ENCODE peak calls at places on chromosomes 7 and 10, in four cellular contexts. One of them, this sample, is unnamed.

GRCh38 chr7:112905950-112906349 is 115.8 kb upstream of the TMEM168 start:
- DNase-seq in choroid plexus epithelial cell: no peak
- DNase-seq in mesenchymal stem cell: no peak
- DNase-seq in skeletal muscle cell: no peak
- DNase-seq in this sample: no peak

GRCh38 chr7:124813962-124814798 is 48.6 kb upstream of the GPR37 start:
- DNase-seq in choroid plexus epithelial cell: peak
- DNase-seq in mesenchymal stem cell: no peak
- DNase-seq in skeletal muscle cell: no peak
- DNase-seq in this sample: no peak

GRCh38 chr10:96688789-96689188 is 31.5 kb downstream of the PIK3AP1 start:
- DNase-seq in choroid plexus epithelial cell: no peak
- DNase-seq in mesenchymal stem cell: no peak
- DNase-seq in skeletal muscle cell: no peak
- DNase-seq in this sample: no peak

GRCh38 chr7:84970683-84971082 is 216.2 kb downstream of the SEMA3D start:
- DNase-seq in choroid plexus epithelial cell: no peak
- DNase-seq in mesenchymal stem cell: no peak
- DNase-seq in skeletal muscle cell: no peak
- DNase-seq in this sample: no peak

GRCh38 chr7:130667593-130668257 is 823 bp downstream of the COPG2 start:
- DNase-seq in choroid plexus epithelial cell: no peak
- DNase-seq in mesenchymal stem cell: peak
- DNase-seq in skeletal muscle cell: no peak
- DNase-seq in this sample: peak

GRCh38 chr7:28729685-28730084 is 228.4 kb downstream of the TRIL start:
- DNase-seq in choroid plexus epithelial cell: peak
- DNase-seq in mesenchymal stem cell: peak
- DNase-seq in skeletal muscle cell: no peak
- DNase-seq in this sample: no peak

GRCh38 chr10:77500754-77501151 is 136.9 kb downstream of the KCNMA1 start:
- DNase-seq in choroid plexus epithelial cell: no peak
- DNase-seq in mesenchymal stem cell: no peak
- DNase-seq in skeletal muscle cell: no peak
- DNase-seq in this sample: no peak

GRCh38 chr7:104010052-104010909 is 20.8 kb upstream of the RELN start:
- DNase-seq in choroid plexus epithelial cell: no peak
- DNase-seq in mesenchymal stem cell: no peak
- DNase-seq in skeletal muscle cell: no peak
- DNase-seq in this sample: no peak

GRCh38 chr10:47087667-47088066 is 176.4 kb downstream of the PTPN20 start:
- DNase-seq in choroid plexus epithelial cell: no peak
- DNase-seq in mesenchymal stem cell: no peak
- DNase-seq in skeletal muscle cell: no peak
- DNase-seq in this sample: no peak

GRCh38 chr7:24058953-24059352 is 225.0 kb upstream of the NPY start:
- DNase-seq in choroid plexus epithelial cell: no peak
- DNase-seq in mesenchymal stem cell: no peak
- DNase-seq in skeletal muscle cell: no peak
- DNase-seq in this sample: no peak

GRCh38 chr7:97187067-97187466 is 69.6 kb downstream of the SDHAF3 start:
- DNase-seq in choroid plexus epithelial cell: peak
- DNase-seq in mesenchymal stem cell: peak
- DNase-seq in skeletal muscle cell: peak
- DNase-seq in this sample: peak

GRCh38 chr7:74092321-74092963 is 8.8 kb downstream of the LIMK1 start:
- DNase-seq in choroid plexus epithelial cell: no peak
- DNase-seq in mesenchymal stem cell: no peak
- DNase-seq in skeletal muscle cell: no peak
- DNase-seq in this sample: no peak

GRCh38 chr10:70668454-70668970 is 3.8 kb upstream of the ADAMTS14 start:
- DNase-seq in choroid plexus epithelial cell: peak
- DNase-seq in mesenchymal stem cell: no peak
- DNase-seq in skeletal muscle cell: no peak
- DNase-seq in this sample: peak

GRCh38 chr7:142104550-142105527 is 6.7 kb upstream of the MGAM2 start:
- DNase-seq in choroid plexus epithelial cell: peak
- DNase-seq in mesenchymal stem cell: no peak
- DNase-seq in skeletal muscle cell: peak
- DNase-seq in this sample: no peak

GRCh38 chr10:75484717-75485116 is 53.3 kb downstream of the LRMDA start:
- DNase-seq in choroid plexus epithelial cell: no peak
- DNase-seq in mesenchymal stem cell: no peak
- DNase-seq in skeletal muscle cell: no peak
- DNase-seq in this sample: no peak

GRCh38 chr7:84159435-84159834 is 35.2 kb downstream of the SEMA3A start:
- DNase-seq in choroid plexus epithelial cell: no peak
- DNase-seq in mesenchymal stem cell: no peak
- DNase-seq in skeletal muscle cell: no peak
- DNase-seq in this sample: no peak

GRCh38 chr7:134690016-134690415 is 43.4 kb downstream of the BPGM start:
- DNase-seq in choroid plexus epithelial cell: peak
- DNase-seq in mesenchymal stem cell: peak
- DNase-seq in skeletal muscle cell: no peak
- DNase-seq in this sample: peak

GRCh38 chr7:156604836-156605695 is 35.5 kb upstream of the RNF32 start:
- DNase-seq in choroid plexus epithelial cell: no peak
- DNase-seq in mesenchymal stem cell: no peak
- DNase-seq in skeletal muscle cell: no peak
- DNase-seq in this sample: no peak

GRCh38 chr10:7763929-7764328 is 23.9 kb downstream of the KIN start:
- DNase-seq in choroid plexus epithelial cell: no peak
- DNase-seq in mesenchymal stem cell: no peak
- DNase-seq in skeletal muscle cell: no peak
- DNase-seq in this sample: no peak

GRCh38 chr10:48845512-48845911 is 94.1 kb downstream of the LRRC18 start:
- DNase-seq in choroid plexus epithelial cell: no peak
- DNase-seq in mesenchymal stem cell: no peak
- DNase-seq in skeletal muscle cell: no peak
- DNase-seq in this sample: no peak

GRCh38 chr10:78775891-78776290 is 292.9 kb upstream of the ZMIZ1 start:
- DNase-seq in choroid plexus epithelial cell: no peak
- DNase-seq in mesenchymal stem cell: peak
- DNase-seq in skeletal muscle cell: no peak
- DNase-seq in this sample: no peak

GRCh38 chr10:77442790-77443189 is 194.8 kb downstream of the KCNMA1 start:
- DNase-seq in choroid plexus epithelial cell: no peak
- DNase-seq in mesenchymal stem cell: no peak
- DNase-seq in skeletal muscle cell: no peak
- DNase-seq in this sample: no peak

GRCh38 chr7:127114739-127115265 is 137.9 kb downstream of the GRM8 start:
- DNase-seq in choroid plexus epithelial cell: no peak
- DNase-seq in mesenchymal stem cell: no peak
- DNase-seq in skeletal muscle cell: no peak
- DNase-seq in this sample: no peak

GRCh38 chr7:79159040-79159664 is 294.3 kb downstream of the MAGI2 start:
- DNase-seq in choroid plexus epithelial cell: no peak
- DNase-seq in mesenchymal stem cell: no peak
- DNase-seq in skeletal muscle cell: no peak
- DNase-seq in this sample: no peak

GRCh38 chr7:15326044-15326644 is 235.7 kb downstream of the AGMO start:
- DNase-seq in choroid plexus epithelial cell: peak
- DNase-seq in mesenchymal stem cell: peak
- DNase-seq in skeletal muscle cell: no peak
- DNase-seq in this sample: peak

GRCh38 chr10:24617771-24618396 is 105.8 kb downstream of the ARHGAP21 start:
- DNase-seq in choroid plexus epithelial cell: peak
- DNase-seq in mesenchymal stem cell: peak
- DNase-seq in skeletal muscle cell: no peak
- DNase-seq in this sample: peak

GRCh38 chr7:151658778-151659177 is 139.1 kb upstream of the RHEB start:
- DNase-seq in choroid plexus epithelial cell: peak
- DNase-seq in mesenchymal stem cell: no peak
- DNase-seq in skeletal muscle cell: no peak
- DNase-seq in this sample: peak

GRCh38 chr10:5529702-5530411 is 5.1 kb downstream of the CALML3 start:
- DNase-seq in choroid plexus epithelial cell: no peak
- DNase-seq in mesenchymal stem cell: no peak
- DNase-seq in skeletal muscle cell: no peak
- DNase-seq in this sample: no peak

GRCh38 chr7:91243591-91244368 is 20.5 kb upstream of the FZD1 start:
- DNase-seq in choroid plexus epithelial cell: peak
- DNase-seq in mesenchymal stem cell: peak
- DNase-seq in skeletal muscle cell: no peak
- DNase-seq in this sample: peak

DNA sequence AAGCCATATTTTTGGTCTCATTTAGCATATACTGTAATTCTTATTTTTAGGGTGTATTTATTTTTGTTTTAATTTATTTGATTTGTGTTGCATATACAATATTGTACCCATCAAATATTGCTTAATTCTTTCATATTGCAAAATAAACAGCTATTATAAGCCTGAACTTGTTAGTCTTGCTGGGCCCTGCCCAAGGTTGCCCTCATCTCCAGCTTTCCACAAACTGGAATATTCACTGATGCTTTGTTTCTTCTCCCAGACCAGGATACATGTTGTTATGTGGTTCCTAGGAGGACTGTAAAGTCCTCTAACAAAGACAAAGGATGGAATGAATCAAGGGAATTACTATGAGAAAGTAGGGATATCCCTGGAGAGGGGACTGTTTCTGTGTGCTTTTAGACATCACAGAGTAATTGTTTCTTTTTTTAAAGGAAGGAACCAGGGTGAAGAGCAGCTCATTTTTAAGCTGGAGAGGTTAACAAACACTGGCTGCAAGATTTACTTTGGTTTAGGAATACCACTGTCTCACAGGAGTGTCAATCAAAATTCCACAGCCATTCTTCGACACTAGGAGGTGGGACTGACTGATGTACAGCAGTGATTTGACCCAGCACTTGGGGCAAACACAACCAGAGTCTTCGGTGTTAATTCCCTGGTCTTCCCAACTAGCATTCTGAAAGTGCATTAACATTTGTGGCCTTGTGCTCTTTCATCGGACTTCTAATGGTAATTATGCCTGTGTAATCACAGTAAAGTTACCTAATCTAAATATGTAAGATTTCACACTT is 14.8 kb upstream of the CD36 start:
- DNase-seq in choroid plexus epithelial cell: no peak
- DNase-seq in mesenchymal stem cell: no peak
- DNase-seq in skeletal muscle cell: no peak
- DNase-seq in this sample: no peak
- H3K4me3 ChIP-seq in choroid plexus epithelial cell: no peak
- H3K4me3 ChIP-seq in mesenchymal stem cell: no peak
- H3K4me3 ChIP-seq in skeletal muscle cell: no peak
- H3K4me3 ChIP-seq in this sample: no peak

GRCh38 chr7:44263342-44264082 is 61.9 kb downstream of the CAMK2B start:
- DNase-seq in choroid plexus epithelial cell: no peak
- DNase-seq in mesenchymal stem cell: no peak
- DNase-seq in skeletal muscle cell: no peak
- DNase-seq in this sample: no peak
- H3K4me3 ChIP-seq in choroid plexus epithelial cell: no peak
- H3K4me3 ChIP-seq in mesenchymal stem cell: no peak
- H3K4me3 ChIP-seq in skeletal muscle cell: no peak
- H3K4me3 ChIP-seq in this sample: no peak

DNA sequence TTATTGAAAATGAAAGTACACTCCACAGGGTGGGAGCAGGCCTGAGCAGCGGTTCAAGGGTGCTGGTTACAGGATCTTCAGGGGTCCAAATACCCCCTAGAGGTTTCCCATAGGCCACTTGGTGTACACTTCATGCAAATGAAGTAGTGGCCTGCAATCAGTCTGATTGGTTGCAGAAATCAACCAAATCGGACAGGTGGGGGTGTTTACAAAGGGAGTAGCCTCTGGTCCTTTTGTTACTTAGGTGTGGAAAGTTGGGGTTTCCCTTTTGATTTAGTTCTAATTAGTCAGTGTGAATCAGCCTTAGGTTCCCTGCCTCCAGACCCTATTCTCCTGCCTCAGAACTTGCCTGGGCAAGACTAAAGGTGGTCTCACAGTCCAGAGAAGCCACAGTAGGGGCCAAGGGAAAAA is 49.6 kb downstream of the SYPL1 start:
- DNase-seq in choroid plexus epithelial cell: no peak
- DNase-seq in mesenchymal stem cell: no peak
- DNase-seq in skeletal muscle cell: no peak
- DNase-seq in this sample: no peak
- H3K4me3 ChIP-seq in choroid plexus epithelial cell: no peak
- H3K4me3 ChIP-seq in mesenchymal stem cell: no peak
- H3K4me3 ChIP-seq in skeletal muscle cell: no peak
- H3K4me3 ChIP-seq in this sample: no peak

GRCh38 chr10:30705625-30706149 is 76.1 kb upstream of the LYZL2 start:
- DNase-seq in choroid plexus epithelial cell: no peak
- DNase-seq in mesenchymal stem cell: no peak
- DNase-seq in skeletal muscle cell: no peak
- DNase-seq in this sample: no peak
- H3K4me3 ChIP-seq in choroid plexus epithelial cell: no peak
- H3K4me3 ChIP-seq in mesenchymal stem cell: no peak
- H3K4me3 ChIP-seq in skeletal muscle cell: no peak
- H3K4me3 ChIP-seq in this sample: no peak

This sample was measured in fibroblast of villous mesenchyme.